ENCODE peak calls at places on chromosomes 16 and 17, in five cellular contexts. P is HL-60, V is stomach, B is mucosa of descending colon, Z is PC-9. H is an unnamed sample.

GRCh38 chr16:1916654-1916990 is 1.6 kb downstream of the HS3ST6 start:
- DNase-seq in B (no peak), P (no peak), Z (no peak), V (no peak), H (no peak)

GRCh38 chr16:46885960-46886763 is 2.0 kb downstream of the GPT2 start:
- DNase-seq in P (no peak), V (peak; percentile 77), Z (no peak), B (no peak), H (no peak)

GRCh38 chr17:496761-497586 is 144.4 kb upstream of the RPH3AL start:
- DNase-seq in B (no peak), Z (no peak), P (no peak), V (no peak), H (peak; percentile 41)

GRCh38 chr17:55190748-55191147 is 74.0 kb upstream of the HLF start:
- DNase-seq in Z (no peak), V (no peak), B (no peak), P (no peak), H (peak; percentile 13)

GRCh38 chr16:88478115-88478514 is 25.0 kb downstream of the ZFPM1 start:
- DNase-seq in Z (no peak), B (no peak), V (no peak), P (no peak), H (no peak)

GRCh38 chr16:88649195-88649923 is 1.5 kb downstream of the CYBA start:
- DNase-seq in B (no peak), P (no peak), V (no peak), Z (no peak), H (no peak)

GRCh38 chr17:27550974-27551505 is 79.9 kb upstream of the LGALS9 start:
- DNase-seq in B (no peak), V (no peak), Z (no peak), P (no peak), H (no peak)

GRCh38 chr17:75927286-75927922 is 13.4 kb downstream of the FBF1 start:
- DNase-seq in P (no peak), Z (no peak), V (peak; percentile 54), B (peak; percentile 43), H (peak; percentile 65)

GRCh38 chr16:89599451-89599858 is 14.0 kb upstream of the DPEP1 start:
- DNase-seq in Z (peak; percentile 80), V (no peak), B (peak; percentile 60), P (no peak), H (peak; percentile 58)

GRCh38 chr16:31421587-31421986 is 6.6 kb downstream of the COX6A2 start:
- DNase-seq in P (no peak), V (no peak), B (peak; percentile 17), Z (no peak), H (peak; percentile 62)

GRCh38 chr16:8996891-8997290 is 33.2 kb upstream of the USP7 start:
- DNase-seq in Z (no peak), P (no peak), V (no peak), B (no peak), H (no peak)

GRCh38 chr17:7190276-7190917 is 11.2 kb upstream of the ASGR1 start:
- DNase-seq in V (no peak), Z (no peak), P (no peak), B (no peak), H (no peak)

GRCh38 chr17:78494961-78495330 is 82.2 kb downstream of the DNAH17 start:
- DNase-seq in Z (no peak), V (no peak), B (no peak), P (no peak), H (no peak)

GRCh38 chr17:1919206-1919605 is 89.4 kb downstream of the RPA1 start:
- DNase-seq in B (no peak), Z (no peak), P (no peak), V (no peak), H (no peak)

GRCh38 chr17:33976816-33977215 is 278.3 kb upstream of the CCL2 start:
- DNase-seq in B (no peak), V (no peak), Z (no peak), P (no peak), H (no peak)

GRCh38 chr17:45299311-45299710 is 17.5 kb downstream of the MAP3K14 start:
- DNase-seq in B (no peak), Z (no peak), P (peak; percentile 52), V (no peak), H (no peak)

GRCh38 chr17:74337834-74338500 is 11.9 kb downstream of the KIF19 start:
- DNase-seq in V (no peak), P (no peak), B (no peak), Z (no peak), H (no peak)

GRCh38 chr16:86405319-86405718 is 105.0 kb upstream of the FOXF1 start:
- DNase-seq in Z (no peak), V (no peak), P (no peak), B (no peak), H (no peak)

GRCh38 chr16:49649013-49649785 is 206.7 kb downstream of the ZNF423 start:
- DNase-seq in V (no peak), Z (no peak), P (no peak), B (no peak), H (no peak)

GRCh38 chr17:18027280-18027679 is 11.7 kb downstream of the ATPAF2 start:
- DNase-seq in Z (no peak), P (no peak), B (no peak), V (no peak), H (no peak)

GRCh38 chr17:81254955-81255717 is 16.0 kb downstream of the NDUFAF8 start:
- DNase-seq in B (peak; percentile 85), P (peak; percentile 71), Z (peak; percentile 39), V (peak; percentile 96), H (no peak)

GRCh38 chr16:85221081-85221809 is 109.0 kb upstream of the CIBAR2 start:
- DNase-seq in P (no peak), B (no peak), Z (no peak), V (no peak), H (no peak)

GRCh38 chr17:74271902-74272563 is 2.0 kb upstream of the DNAI2 start:
- DNase-seq in Z (no peak), P (no peak), V (no peak), B (no peak), H (no peak)

GRCh38 chr16:80924372-80924978 is 82.2 kb downstream of the CMC2 start:
- DNase-seq in V (peak; percentile 80), Z (peak; percentile 50), B (peak; percentile 85), P (no peak), H (peak; percentile 65)

GRCh38 chr17:80474933-80475915 is 1.2 kb downstream of the NPTX1 start:
- DNase-seq in Z (peak; percentile 60), V (no peak), P (no peak), B (no peak), H (no peak)

GRCh38 chr17:31686495-31686894 is 172.5 kb downstream of the COPRS start:
- DNase-seq in Z (no peak), B (no peak), P (no peak), V (no peak), H (no peak)

GRCh38 chr17:61456688-61457225 is 4.5 kb downstream of the TBX4 start:
- DNase-seq in P (no peak), B (no peak), Z (no peak), V (no peak), H (no peak)

GRCh38 chr16:15643453-15644305 is 725 bp upstream of the MARF1 start:
- DNase-seq in B (peak; percentile 39), Z (peak; percentile 33), V (no peak), P (peak; percentile 41), H (no peak)

GRCh38 chr16:30395155-30395991 is at the start of gene ZNF48:
- DNase-seq in B (peak; percentile 86), Z (peak; percentile 93), P (peak; percentile 72), V (peak; percentile 88), H (peak; percentile 81)
- TF ChIP-seq CTCF in B (peak; percentile 44), Z (no peak), P (no peak), V (peak; percentile 55), H (peak; percentile 62)

GRCh38 chr17:37240381-37240780 is 135.4 kb upstream of the C17orf78 start:
- DNase-seq in Z (no peak), V (no peak), P (no peak), B (no peak), H (no peak)

GRCh38 chr17:37234106-37234505 is 141.7 kb upstream of the C17orf78 start:
- DNase-seq in V (no peak), P (no peak), Z (no peak), B (no peak), H (no peak)

DNA sequence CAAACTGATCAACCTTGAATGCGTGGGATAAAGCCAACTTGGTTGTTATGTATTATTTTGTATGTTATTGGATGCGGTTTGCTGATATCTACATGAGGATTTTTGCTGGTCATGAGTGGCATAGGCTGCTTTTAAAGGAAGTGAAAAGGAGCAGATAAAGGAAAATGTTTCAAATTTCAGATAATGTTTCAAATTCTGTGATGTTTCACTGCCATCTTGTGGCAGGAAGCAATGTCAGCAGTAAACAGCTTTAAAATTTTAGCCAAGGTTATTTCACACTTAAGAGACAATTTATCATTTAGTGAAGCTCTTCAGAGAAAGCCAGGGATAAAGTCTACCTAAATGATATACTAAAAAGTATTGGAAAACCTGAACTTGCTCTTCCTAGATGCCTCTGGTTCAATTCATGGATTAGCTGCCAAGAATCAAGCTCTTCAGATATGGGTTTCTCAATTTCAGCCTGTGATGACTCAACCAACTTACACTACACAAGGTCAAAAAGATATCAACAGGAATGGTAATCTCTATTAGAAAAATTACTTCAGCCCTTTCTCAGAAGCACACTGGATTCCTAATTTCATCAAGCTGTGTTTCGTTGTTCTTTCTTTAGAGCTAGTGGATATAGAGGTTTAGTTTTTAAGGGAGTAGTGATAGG is 136.0 kb upstream of the C17orf78 start:
- DNase-seq in B (peak; percentile 2), P (peak; percentile 24), V (no peak), Z (no peak), H (peak; percentile 28)
- TF ChIP-seq CTCF in B (peak; percentile 15), P (peak; percentile 52), V (peak; percentile 55), Z (peak; percentile 76), H (peak; percentile 77)

GRCh38 chr16:67151431-67152097 is 766 bp upstream of the B3GNT9 start:
- DNase-seq in P (no peak), V (no peak), B (no peak), Z (no peak), H (no peak)
- TF ChIP-seq CTCF in P (no peak), V (no peak), B (no peak), Z (no peak), H (no peak)

GRCh38 chr17:4510615-4510941 is 11.9 kb downstream of the SPNS2 start:
- DNase-seq in V (no peak), Z (no peak), P (no peak), B (no peak), H (no peak)

GRCh38 chr17:4509923-4510614 is 11.4 kb downstream of the SPNS2 start:
- DNase-seq in B (no peak), P (no peak), Z (no peak), V (peak; percentile 51), H (no peak)

GRCh38 chr17:4507361-4508111 is 8.9 kb downstream of the SPNS2 start:
- DNase-seq in V (no peak), P (no peak), Z (no peak), B (no peak), H (no peak)

GRCh38 chr17:4508207-4508606 is 9.5 kb downstream of the SPNS2 start:
- DNase-seq in V (no peak), P (no peak), B (no peak), Z (no peak), H (no peak)

GRCh38 chr17:4509402-4509801 is 10.7 kb downstream of the SPNS2 start:
- DNase-seq in B (no peak), V (peak; percentile 80), Z (no peak), P (no peak), H (peak; percentile 65)
- TF ChIP-seq CTCF in B (no peak), V (peak; percentile 18), Z (no peak), P (no peak), H (no peak)

H was measured in GM10248.